ENCODE peak calls at places on chromosomes 7 and 10, in seven cellular contexts. Q, V, Z, X, M, O and C are unnamed samples.
A peak's percentile ranks its signal among the peaks of the same experiment; 100 is the strongest.

GRCh38 chr7:155455776-155456516 is 2.0 kb upstream of the EN2 start:
- DNase-seq in Q (no peak), V (peak; percentile 58), Z (no peak), X (no peak), M (no peak), O (no peak), C (no peak)

GRCh38 chr7:158075633-158076001 is 512.0 kb downstream of the PTPRN2 start:
- DNase-seq in Q (no peak), V (no peak), Z (no peak), X (no peak), M (no peak), O (no peak), C (no peak)

GRCh38 chr10:36094091-36094490 is 452.0 kb upstream of the FZD8 start:
- DNase-seq in Q (no peak), V (no peak), Z (peak; percentile 8), X (no peak), M (no peak), O (no peak), C (no peak)

GRCh38 chr10:9198611-9199010 is 1144.1 kb downstream of the GATA3 start:
- DNase-seq in Q (no peak), V (no peak), Z (peak; percentile 27), X (no peak), M (peak; percentile 62), O (no peak), C (no peak)

GRCh38 chr10:6513509-6513908 is 66.6 kb downstream of the PRKCQ start:
- DNase-seq in Q (no peak), V (no peak), Z (no peak), X (no peak), M (no peak), O (no peak), C (no peak)

GRCh38 chr7:135976312-135977019 is 693 bp downstream of the MTPN start:
- DNase-seq in Q (peak; percentile 45), V (no peak), Z (no peak), X (no peak), M (no peak), O (no peak), C (no peak)

GRCh38 chr7:77348371-77348813 is 67.8 kb downstream of the GSAP start:
- DNase-seq in Q (peak; percentile 88), V (peak; percentile 60), Z (peak; percentile 95), X (peak; percentile 40), M (peak; percentile 29), O (peak; percentile 29), C (no peak)

GRCh38 chr7:55066479-55066878 is 47.7 kb downstream of the EGFR start:
- DNase-seq in Q (no peak), V (peak; percentile 72), Z (no peak), X (no peak), M (no peak), O (no peak), C (no peak)

GRCh38 chr10:71312840-71313789 is 5.9 kb upstream of the SLC29A3 start:
- DNase-seq in Q (no peak), V (no peak), Z (peak; percentile 86), X (peak; percentile 52), M (peak; percentile 46), O (no peak), C (no peak)

GRCh38 chr10:101062231-101063161 is 707 bp downstream of the KAZALD1 start:
- DNase-seq in Q (no peak), V (peak; percentile 93), Z (peak; percentile 42), X (no peak), M (no peak), O (peak; percentile 76), C (peak; percentile 57)

GRCh38 chr7:85516675-85517074 is 329.8 kb upstream of the SEMA3D start:
- DNase-seq in Q (no peak), V (no peak), Z (peak; percentile 31), X (no peak), M (no peak), O (no peak), C (no peak)

GRCh38 chr7:107564553-107565298 is 955 bp downstream of the DUS4L start:
- DNase-seq in Q (peak; percentile 74), V (no peak), Z (peak; percentile 76), X (peak; percentile 68), M (peak; percentile 59), O (no peak), C (no peak)

GRCh38 chr10:5125315-5126044 is 31.3 kb downstream of the AKR1C3 start:
- DNase-seq in Q (peak; percentile 78), V (no peak), Z (peak; percentile 4), X (no peak), M (no peak), O (no peak), C (no peak)

GRCh38 chr7:134834689-134835462 is 55.4 kb downstream of the CALD1 start:
- DNase-seq in Q (no peak), V (no peak), Z (peak; percentile 82), X (no peak), M (no peak), O (no peak), C (no peak)

GRCh38 chr7:66265566-66265965 is 60.4 kb downstream of the TPST1 start:
- DNase-seq in Q (peak; percentile 47), V (no peak), Z (peak; percentile 46), X (no peak), M (no peak), O (no peak), C (no peak)

GRCh38 chr10:63720072-63720537 is 198.9 kb downstream of the REEP3 start:
- DNase-seq in Q (peak; percentile 74), V (peak; percentile 81), Z (peak; percentile 64), X (no peak), M (no peak), O (peak; percentile 60), C (peak; percentile 21)

GRCh38 chr10:125407000-125407502 is 246.7 kb upstream of the CTBP2 start:
- DNase-seq in Q (peak; percentile 96), V (no peak), Z (no peak), X (peak; percentile 8), M (no peak), O (peak; percentile 47), C (no peak)

GRCh38 chr10:102642553-102643345 is 1.5 kb upstream of the TRIM8 start:
- DNase-seq in Q (peak; percentile 54), V (peak; percentile 81), Z (peak; percentile 81), X (peak; percentile 35), M (no peak), O (peak; percentile 68), C (peak; percentile 35)

GRCh38 chr7:20033621-20034200 is 183.5 kb downstream of the MACC1 start:
- DNase-seq in Q (peak; percentile 57), V (no peak), Z (peak; percentile 47), X (peak; percentile 96), M (peak; percentile 10), O (no peak), C (no peak)

GRCh38 chr7:155469311-155470185 is 11.6 kb downstream of the EN2 start:
- DNase-seq in Q (no peak), V (no peak), Z (no peak), X (no peak), M (no peak), O (no peak), C (no peak)

GRCh38 chr7:114488696-114489095 is 74.1 kb downstream of the FOXP2 start:
- DNase-seq in Q (no peak), V (no peak), Z (no peak), X (no peak), M (no peak), O (no peak), C (no peak)

GRCh38 chr10:72315611-72316385 is 38.9 kb downstream of the DNAJB12 start:
- DNase-seq in Q (peak; percentile 97), V (no peak), Z (peak; percentile 92), X (peak; percentile 87), M (no peak), O (peak; percentile 89), C (no peak)

GRCh38 chr10:19904202-19904661 is 88.0 kb downstream of the PLXDC2 start:
- DNase-seq in Q (no peak), V (no peak), Z (peak; percentile 27), X (no peak), M (no peak), O (no peak), C (no peak)

GRCh38 chr10:91883549-91884542 is 25.4 kb downstream of the FGFBP3 start:
- DNase-seq in Q (no peak), V (peak; percentile 86), Z (peak; percentile 73), X (no peak), M (no peak), O (peak; percentile 43), C (no peak)

GRCh38 chr7:129841465-129841864 is 111.3 kb downstream of the UBE2H start:
- DNase-seq in Q (peak; percentile 56), V (no peak), Z (no peak), X (no peak), M (no peak), O (no peak), C (no peak)

GRCh38 chr7:27936244-27937102 is 196.5 kb downstream of the TAX1BP1 start:
- DNase-seq in Q (no peak), V (no peak), Z (no peak), X (no peak), M (no peak), O (no peak), C (no peak)

GRCh38 chr7:27928001-27928400 is 188.0 kb downstream of the TAX1BP1 start:
- DNase-seq in Q (no peak), V (no peak), Z (no peak), X (no peak), M (no peak), O (no peak), C (no peak)

GRCh38 chr7:27930910-27931476 is 191.0 kb downstream of the TAX1BP1 start:
- DNase-seq in Q (no peak), V (no peak), Z (no peak), X (no peak), M (no peak), O (no peak), C (no peak)

GRCh38 chr7:27929127-27929526 is 189.2 kb downstream of the TAX1BP1 start:
- DNase-seq in Q (no peak), V (no peak), Z (no peak), X (no peak), M (no peak), O (no peak), C (no peak)

GRCh38 chr7:27933691-27934565 is 194.0 kb downstream of the TAX1BP1 start:
- DNase-seq in Q (peak; percentile 40), V (peak; percentile 72), Z (no peak), X (peak; percentile 48), M (no peak), O (no peak), C (no peak)
- TF ChIP-seq CTCF in Q (no peak), V (peak; percentile 73), Z (peak; percentile 33), X (no peak), M (peak; percentile 23), O (no peak), C (peak; percentile 55)

DNA sequence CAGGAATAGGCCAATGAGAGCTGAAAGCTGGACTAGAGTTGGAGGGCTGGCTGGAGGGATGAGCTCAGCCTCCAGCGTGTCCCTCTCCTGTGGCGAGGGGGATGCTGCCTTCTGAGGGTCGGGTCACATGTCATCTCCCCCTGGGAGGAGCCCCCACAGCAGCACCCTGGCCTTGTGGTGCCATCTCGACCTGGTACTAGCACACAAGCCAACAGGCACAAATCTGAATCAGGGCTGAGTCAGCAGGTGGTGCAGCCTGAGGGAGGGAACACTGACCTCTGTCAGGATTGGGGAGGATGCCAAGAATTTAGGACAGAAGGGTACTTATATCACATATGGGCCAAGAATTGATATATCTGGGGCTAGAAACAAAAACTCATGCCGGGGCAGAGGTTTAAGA is 280.4 kb downstream of the CELF2 start:
- DNase-seq in Q (peak; percentile 70), V (no peak), Z (peak; percentile 4), X (no peak), M (no peak), O (no peak), C (no peak)
- TF ChIP-seq CTCF in Q (no peak), V (no peak), Z (no peak), X (no peak), M (no peak), O (no peak), C (no peak)

GRCh38 chr10:50653142-50653541 is 29.4 kb upstream of the SGMS1 start:
- DNase-seq in Q (peak; percentile 31), V (no peak), Z (peak; percentile 59), X (peak; percentile 10), M (no peak), O (no peak), C (no peak)
- TF ChIP-seq CTCF in Q (peak; percentile 47), V (peak; percentile 57), Z (peak; percentile 80), X (peak; percentile 71), M (peak; percentile 68), O (peak; percentile 28), C (no peak)

GRCh38 chr7:50310361-50310760 is 5.8 kb downstream of the IKZF1 start:
- DNase-seq in Q (no peak), V (no peak), Z (no peak), X (no peak), M (no peak), O (no peak), C (no peak)
- TF ChIP-seq CTCF in Q (no peak), V (no peak), Z (no peak), X (no peak), M (no peak), O (no peak), C (no peak)